ENCODE peak calls at places on chromosomes 3 and 15, in four cellular contexts. One of them, this sample, is unnamed. For H3K79me2, the result is how much of the 10 kb centered on the place peaks cover.

GRCh38 chr3:130725746-130726145 is 20.9 kb downstream of the PIK3R4 start:
- DNase-seq in HepG2: no peak
- DNase-seq in GM23338: no peak
- DNase-seq in HCT116: no peak
- DNase-seq in this sample: no peak

GRCh38 chr15:52440414-52440813 is 88.3 kb downstream of the MYO5A start:
- DNase-seq in HepG2: peak
- DNase-seq in GM23338: no peak
- DNase-seq in HCT116: peak
- DNase-seq in this sample: no peak

GRCh38 chr3:57007513-57008415 is 52.7 kb upstream of the SPATA12 start:
- DNase-seq in HepG2: no peak
- DNase-seq in GM23338: peak
- DNase-seq in HCT116: peak
- DNase-seq in this sample: peak

GRCh38 chr15:59191855-59192237 is 14.8 kb upstream of the LDHAL6B start:
- DNase-seq in HepG2: no peak
- DNase-seq in GM23338: no peak
- DNase-seq in HCT116: peak
- DNase-seq in this sample: no peak

GRCh38 chr3:72816843-72817485 is 31.3 kb downstream of the SHQ1 start:
- DNase-seq in HepG2: no peak
- DNase-seq in GM23338: no peak
- DNase-seq in HCT116: no peak
- DNase-seq in this sample: no peak

GRCh38 chr3:185423178-185423577 is 60.2 kb downstream of the MAP3K13 start:
- DNase-seq in HepG2: no peak
- DNase-seq in GM23338: no peak
- DNase-seq in HCT116: no peak
- DNase-seq in this sample: no peak

GRCh38 chr3:192812736-192813383 is 85.5 kb upstream of the FGF12 start:
- DNase-seq in HepG2: peak
- DNase-seq in GM23338: peak
- DNase-seq in HCT116: peak
- DNase-seq in this sample: peak

GRCh38 chr3:20075197-20075596 is 35.0 kb downstream of the KAT2B start:
- DNase-seq in HepG2: no peak
- DNase-seq in GM23338: no peak
- DNase-seq in HCT116: no peak
- DNase-seq in this sample: no peak

GRCh38 chr15:85168642-85169173 is 187.1 kb downstream of the PDE8A start:
- DNase-seq in HepG2: peak
- DNase-seq in GM23338: peak
- DNase-seq in HCT116: peak
- DNase-seq in this sample: no peak

GRCh38 chr3:119206611-119207511 is 33.5 kb downstream of the UPK1B start:
- DNase-seq in HepG2: no peak
- DNase-seq in GM23338: peak
- DNase-seq in HCT116: no peak
- DNase-seq in this sample: no peak

GRCh38 chr3:46276497-46277099 is 34.3 kb downstream of the CCR3 start:
- DNase-seq in HepG2: peak
- DNase-seq in GM23338: peak
- DNase-seq in HCT116: peak
- DNase-seq in this sample: peak

GRCh38 chr15:29774900-29775299 is 47.4 kb downstream of the TJP1 start:
- DNase-seq in HepG2: peak
- DNase-seq in GM23338: no peak
- DNase-seq in HCT116: peak
- DNase-seq in this sample: no peak

GRCh38 chr3:128402998-128403397 is 63.7 kb downstream of the DNAJB8 start:
- DNase-seq in HepG2: no peak
- DNase-seq in GM23338: no peak
- DNase-seq in HCT116: no peak
- DNase-seq in this sample: no peak

GRCh38 chr3:149120051-149120972 is 9.1 kb upstream of the HPS3 start:
- DNase-seq in HepG2: peak
- DNase-seq in GM23338: peak
- DNase-seq in HCT116: peak
- DNase-seq in this sample: no peak

GRCh38 chr3:50364573-50365079 is 5.3 kb upstream of the TMEM115 start:
- DNase-seq in HepG2: no peak
- DNase-seq in GM23338: peak
- DNase-seq in HCT116: no peak
- DNase-seq in this sample: no peak

GRCh38 chr15:94467034-94467433 is 235.7 kb downstream of the MCTP2 start:
- DNase-seq in HepG2: peak
- DNase-seq in GM23338: no peak
- DNase-seq in HCT116: no peak
- DNase-seq in this sample: no peak

GRCh38 chr3:176934698-176935097 is 262.6 kb downstream of the TBL1XR1 start:
- DNase-seq in HepG2: no peak
- DNase-seq in GM23338: no peak
- DNase-seq in HCT116: no peak
- DNase-seq in this sample: no peak

GRCh38 chr3:50428007-50428633 is 68.8 kb upstream of the TMEM115 start:
- DNase-seq in HepG2: no peak
- DNase-seq in GM23338: no peak
- DNase-seq in HCT116: no peak
- DNase-seq in this sample: no peak

GRCh38 chr15:40239671-40240618 is 1.1 kb downstream of the PAK6 start:
- DNase-seq in HepG2: no peak
- DNase-seq in GM23338: peak
- DNase-seq in HCT116: no peak
- DNase-seq in this sample: no peak

GRCh38 chr3:22792533-22792932 is 410.6 kb upstream of the UBE2E2 start:
- DNase-seq in HepG2: no peak
- DNase-seq in GM23338: peak
- DNase-seq in HCT116: no peak
- DNase-seq in this sample: no peak

GRCh38 chr3:30332196-30333021 is 274.0 kb upstream of the TGFBR2 start:
- DNase-seq in HepG2: no peak
- DNase-seq in GM23338: no peak
- DNase-seq in HCT116: no peak
- DNase-seq in this sample: no peak

GRCh38 chr3:112116777-112117186 is 16.3 kb downstream of the GCSAM start:
- DNase-seq in HepG2: no peak
- DNase-seq in GM23338: no peak
- DNase-seq in HCT116: no peak
- DNase-seq in this sample: no peak

GRCh38 chr15:63378946-63379345 is 2.7 kb downstream of the CA12 start:
- DNase-seq in HepG2: no peak
- DNase-seq in GM23338: no peak
- DNase-seq in HCT116: no peak
- DNase-seq in this sample: no peak
- H3K79me2 ChIP-seq in HepG2: under half
- H3K79me2 ChIP-seq in GM23338: under half
- H3K79me2 ChIP-seq in HCT116: under half
- H3K79me2 ChIP-seq in this sample: under half

GRCh38 chr3:52532517-52532837 is 1.2 kb downstream of the NT5DC2 start:
- DNase-seq in HepG2: peak
- DNase-seq in GM23338: no peak
- DNase-seq in HCT116: no peak
- DNase-seq in this sample: no peak

GRCh38 chr3:52531636-52532516 is 1.8 kb downstream of the NT5DC2 start:
- DNase-seq in HepG2: no peak
- DNase-seq in GM23338: no peak
- DNase-seq in HCT116: no peak
- DNase-seq in this sample: no peak

GRCh38 chr3:52534281-52535183 is 875 bp upstream of the NT5DC2 start:
- DNase-seq in HepG2: peak
- DNase-seq in GM23338: peak
- DNase-seq in HCT116: no peak
- DNase-seq in this sample: no peak

GRCh38 chr3:52533623-52534280 is at the start of gene NT5DC2:
- DNase-seq in HepG2: peak
- DNase-seq in GM23338: peak
- DNase-seq in HCT116: no peak
- DNase-seq in this sample: no peak

DNA sequence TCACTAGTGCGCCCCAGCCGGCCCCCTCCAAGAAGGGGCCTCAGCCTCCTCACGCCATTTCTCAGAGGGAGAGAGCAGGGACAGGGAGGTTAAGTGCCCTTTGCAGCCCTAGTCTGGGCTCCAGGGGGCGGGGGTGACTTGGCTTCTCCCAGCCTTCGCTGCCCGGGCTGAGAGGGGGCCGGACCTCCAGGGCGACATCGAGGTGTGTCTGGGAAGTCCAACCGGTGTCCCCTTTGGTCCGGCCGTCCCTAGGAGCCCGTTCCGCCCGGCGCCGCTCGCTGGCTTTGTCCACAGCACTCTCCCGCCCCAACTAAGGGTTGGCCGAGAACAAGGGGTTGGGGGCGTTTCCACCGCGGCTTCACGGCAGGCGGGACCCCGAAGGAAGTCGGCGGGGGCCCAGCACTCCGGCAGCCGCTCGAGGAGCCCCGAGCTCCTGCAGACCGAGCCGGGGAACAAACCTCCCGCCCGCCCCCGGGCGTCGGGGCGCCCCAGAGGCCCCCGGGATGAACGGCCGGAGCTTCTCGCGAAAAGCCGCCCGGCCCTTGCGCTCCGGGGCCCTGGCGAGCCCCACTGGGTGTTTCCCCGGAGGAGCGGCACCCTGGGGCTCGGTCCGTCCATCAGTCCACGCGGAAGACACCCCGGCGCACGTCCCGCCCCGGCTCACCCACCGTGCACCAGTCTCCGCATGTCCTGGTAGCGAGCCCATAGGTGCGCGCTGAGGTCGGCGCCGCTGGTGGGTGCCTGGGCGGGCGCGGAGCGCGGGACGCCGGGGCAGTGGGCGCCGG is 627 bp downstream of the NT5DC2 start:
- DNase-seq in HepG2: no peak
- DNase-seq in GM23338: peak
- DNase-seq in HCT116: no peak
- DNase-seq in this sample: no peak
- H3K79me2 ChIP-seq in HepG2: half or more
- H3K79me2 ChIP-seq in GM23338: under half
- H3K79me2 ChIP-seq in HCT116: under half
- H3K79me2 ChIP-seq in this sample: under half

DNA sequence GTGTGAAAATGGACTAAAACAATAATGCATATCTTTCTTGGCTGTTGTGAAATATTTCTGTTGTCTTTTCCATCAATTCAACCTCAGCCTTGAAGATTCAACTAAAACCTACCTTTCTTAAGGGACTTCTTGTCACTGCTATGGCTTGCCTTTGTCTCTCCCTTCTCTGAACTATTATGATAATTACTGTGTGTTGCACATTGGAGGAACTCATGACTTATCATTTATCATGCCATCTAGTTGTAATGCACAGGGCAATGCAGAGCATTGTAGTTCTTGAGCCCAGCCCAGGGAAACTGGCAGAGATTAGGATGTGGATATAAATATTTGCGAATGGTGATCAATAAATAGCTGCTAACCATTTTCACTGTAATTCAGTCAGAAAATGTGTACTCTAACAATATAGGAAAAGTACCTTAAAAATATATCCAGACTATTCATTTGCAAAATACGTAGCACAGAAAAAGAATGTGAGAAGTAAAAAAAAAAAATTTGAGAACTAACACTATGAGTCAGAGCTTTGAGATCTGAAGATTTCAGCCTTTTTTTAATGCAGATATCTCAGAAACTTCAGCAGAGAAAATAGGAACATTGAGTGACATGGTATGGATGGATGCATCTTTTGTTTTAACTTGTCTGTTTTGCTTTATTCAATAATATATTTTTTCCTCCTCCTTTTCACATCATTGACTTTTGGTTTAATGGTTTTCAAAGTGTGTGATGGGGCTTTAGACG is 426.9 kb upstream of the FRG2C start:
- DNase-seq in HepG2: no peak
- DNase-seq in GM23338: no peak
- DNase-seq in HCT116: no peak
- DNase-seq in this sample: no peak
- H3K79me2 ChIP-seq in HepG2: under half
- H3K79me2 ChIP-seq in GM23338: under half
- H3K79me2 ChIP-seq in HCT116: under half
- H3K79me2 ChIP-seq in this sample: under half

GRCh38 chr15:99201410-99202175 is 47.8 kb downstream of the TTC23 start:
- DNase-seq in HepG2: no peak
- DNase-seq in GM23338: no peak
- DNase-seq in HCT116: no peak
- DNase-seq in this sample: no peak
- H3K79me2 ChIP-seq in HepG2: under half
- H3K79me2 ChIP-seq in GM23338: under half
- H3K79me2 ChIP-seq in HCT116: under half
- H3K79me2 ChIP-seq in this sample: under half

DNA sequence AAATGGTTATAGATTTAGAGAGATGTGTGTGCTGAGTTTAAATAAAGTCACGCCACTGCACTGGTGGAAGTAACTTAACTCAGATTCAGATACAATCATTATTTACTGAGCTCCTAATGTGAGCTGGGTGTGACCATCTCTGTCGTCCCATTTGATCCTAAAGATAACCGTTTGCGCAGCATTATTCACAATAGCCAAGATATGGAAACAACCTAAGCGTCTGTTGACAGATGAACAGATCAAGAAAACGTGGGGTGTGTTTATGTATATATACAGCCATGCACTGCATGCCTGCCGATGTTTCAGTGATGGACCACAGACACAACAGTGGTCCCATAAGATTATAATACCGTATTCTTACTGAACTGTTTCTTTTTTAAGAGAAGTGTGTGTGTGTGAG is 71.2 kb downstream of the TAMM41 start:
- DNase-seq in HepG2: no peak
- DNase-seq in GM23338: no peak
- DNase-seq in HCT116: no peak
- DNase-seq in this sample: no peak
- H3K79me2 ChIP-seq in HepG2: under half
- H3K79me2 ChIP-seq in GM23338: under half
- H3K79me2 ChIP-seq in HCT116: under half
- H3K79me2 ChIP-seq in this sample: under half

DNA sequence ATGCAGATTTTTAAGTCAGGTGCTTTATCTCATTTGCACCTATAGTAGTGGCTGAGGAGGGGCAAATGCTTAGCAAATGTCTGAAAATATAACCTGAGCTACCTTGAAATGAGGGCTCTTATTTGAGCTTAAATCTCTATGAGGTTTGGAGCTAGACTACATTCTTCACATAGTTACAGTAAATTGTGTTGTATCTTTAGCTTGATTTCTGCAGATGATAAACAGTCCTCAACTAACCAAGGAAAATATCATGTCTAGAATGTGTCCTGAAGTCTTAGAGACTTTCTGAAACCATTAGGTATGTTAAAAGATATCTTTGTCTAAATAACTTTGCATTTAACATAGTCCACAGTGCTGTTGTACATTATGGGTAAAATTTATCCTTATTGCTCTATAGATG is 127.6 kb downstream of the ATP1B3 start:
- DNase-seq in HepG2: no peak
- DNase-seq in GM23338: no peak
- DNase-seq in HCT116: no peak
- DNase-seq in this sample: no peak
- H3K79me2 ChIP-seq in HepG2: under half
- H3K79me2 ChIP-seq in GM23338: half or more
- H3K79me2 ChIP-seq in HCT116: under half
- H3K79me2 ChIP-seq in this sample: half or more

This sample was measured in DND-41.